ENCODE peak calls at places on chromosomes 16 and 17, in six cellular contexts. One of them, this sample, is unnamed.

GRCh38 chr16:76226011-76226410 is 51.2 kb upstream of the CNTNAP4 start:
- DNase-seq in adipocyte: peak; percentile 1
- DNase-seq in dorsolateral prefrontal cortex: no peak
- DNase-seq in omental fat pad: no peak
- DNase-seq in islet precursor cell: no peak
- DNase-seq in substantia nigra: no peak
- DNase-seq in this sample: no peak

GRCh38 chr17:59807892-59808509 is 84.7 kb downstream of the TUBD1 start:
- DNase-seq in islet precursor cell: no peak
- DNase-seq in adipocyte: peak; percentile 51
- DNase-seq in dorsolateral prefrontal cortex: no peak
- DNase-seq in substantia nigra: no peak
- DNase-seq in omental fat pad: no peak
- DNase-seq in this sample: no peak

GRCh38 chr17:57372156-57372555 is 115.8 kb downstream of the MSI2 start:
- DNase-seq in adipocyte: peak; percentile 60
- DNase-seq in omental fat pad: no peak
- DNase-seq in substantia nigra: no peak
- DNase-seq in dorsolateral prefrontal cortex: no peak
- DNase-seq in islet precursor cell: no peak
- DNase-seq in this sample: no peak

GRCh38 chr17:60678118-60678444 is 430 bp downstream of the BCAS3 start:
- DNase-seq in substantia nigra: no peak
- DNase-seq in omental fat pad: no peak
- DNase-seq in islet precursor cell: no peak
- DNase-seq in adipocyte: no peak
- DNase-seq in dorsolateral prefrontal cortex: no peak
- DNase-seq in this sample: no peak

GRCh38 chr17:19338031-19338990 is 24.2 kb downstream of the B9D1 start:
- DNase-seq in omental fat pad: no peak
- DNase-seq in adipocyte: peak; percentile 13
- DNase-seq in substantia nigra: peak; percentile 49
- DNase-seq in dorsolateral prefrontal cortex: peak; percentile 45
- DNase-seq in islet precursor cell: peak; percentile 93
- DNase-seq in this sample: no peak

GRCh38 chr16:87996962-87997880 is 46.0 kb downstream of the BANP start:
- DNase-seq in substantia nigra: no peak
- DNase-seq in adipocyte: no peak
- DNase-seq in islet precursor cell: peak; percentile 29
- DNase-seq in dorsolateral prefrontal cortex: no peak
- DNase-seq in omental fat pad: no peak
- DNase-seq in this sample: no peak

GRCh38 chr16:59090501-59090900 is 356.4 kb upstream of the GOT2 start:
- DNase-seq in dorsolateral prefrontal cortex: no peak
- DNase-seq in adipocyte: no peak
- DNase-seq in substantia nigra: no peak
- DNase-seq in omental fat pad: no peak
- DNase-seq in islet precursor cell: no peak
- DNase-seq in this sample: no peak

GRCh38 chr16:79639576-79640311 is 39.2 kb upstream of the MAF start:
- DNase-seq in adipocyte: no peak
- DNase-seq in dorsolateral prefrontal cortex: no peak
- DNase-seq in omental fat pad: no peak
- DNase-seq in islet precursor cell: peak; percentile 66
- DNase-seq in substantia nigra: no peak
- DNase-seq in this sample: no peak

GRCh38 chr17:7060165-7060890 is 16.4 kb upstream of the SLC16A11 start:
- DNase-seq in dorsolateral prefrontal cortex: no peak
- DNase-seq in substantia nigra: no peak
- DNase-seq in adipocyte: no peak
- DNase-seq in islet precursor cell: no peak
- DNase-seq in omental fat pad: no peak
- DNase-seq in this sample: no peak

GRCh38 chr17:43532581-43532980 is 13.6 kb downstream of the ETV4 start:
- DNase-seq in islet precursor cell: peak; percentile 43
- DNase-seq in adipocyte: no peak
- DNase-seq in substantia nigra: no peak
- DNase-seq in dorsolateral prefrontal cortex: no peak
- DNase-seq in omental fat pad: no peak
- DNase-seq in this sample: no peak

GRCh38 chr17:17780941-17781590 is 55.7 kb downstream of the SREBF1 start:
- DNase-seq in substantia nigra: no peak
- DNase-seq in dorsolateral prefrontal cortex: no peak
- DNase-seq in adipocyte: peak; percentile 59
- DNase-seq in islet precursor cell: peak; percentile 100
- DNase-seq in omental fat pad: no peak
- DNase-seq in this sample: peak; percentile 30

GRCh38 chr16:11133344-11133921 is 122.6 kb downstream of the SOCS1 start:
- DNase-seq in omental fat pad: no peak
- DNase-seq in islet precursor cell: peak; percentile 97
- DNase-seq in substantia nigra: no peak
- DNase-seq in adipocyte: peak; percentile 95
- DNase-seq in dorsolateral prefrontal cortex: no peak
- DNase-seq in this sample: peak; percentile 16

GRCh38 chr17:80272366-80272765 is 11.7 kb downstream of the RNF213 start:
- DNase-seq in adipocyte: no peak
- DNase-seq in substantia nigra: no peak
- DNase-seq in islet precursor cell: no peak
- DNase-seq in dorsolateral prefrontal cortex: no peak
- DNase-seq in omental fat pad: no peak
- DNase-seq in this sample: no peak

GRCh38 chr17:43940630-43941029 is 1.6 kb downstream of the PPY start:
- DNase-seq in adipocyte: peak; percentile 62
- DNase-seq in dorsolateral prefrontal cortex: no peak
- DNase-seq in islet precursor cell: peak; percentile 93
- DNase-seq in omental fat pad: no peak
- DNase-seq in substantia nigra: no peak
- DNase-seq in this sample: no peak

GRCh38 chr17:73066148-73066884 is 26.2 kb downstream of the SLC39A11 start:
- DNase-seq in dorsolateral prefrontal cortex: no peak
- DNase-seq in omental fat pad: no peak
- DNase-seq in adipocyte: no peak
- DNase-seq in islet precursor cell: peak; percentile 52
- DNase-seq in substantia nigra: no peak
- DNase-seq in this sample: no peak

GRCh38 chr16:67284699-67285646 is 5.6 kb downstream of the PLEKHG4 start:
- DNase-seq in substantia nigra: peak; percentile 21
- DNase-seq in dorsolateral prefrontal cortex: no peak
- DNase-seq in adipocyte: peak; percentile 48
- DNase-seq in omental fat pad: no peak
- DNase-seq in islet precursor cell: peak; percentile 85
- DNase-seq in this sample: no peak

GRCh38 chr16:14289692-14290340 is 218.7 kb downstream of the MRTFB start:
- DNase-seq in adipocyte: no peak
- DNase-seq in islet precursor cell: peak; percentile 55
- DNase-seq in omental fat pad: no peak
- DNase-seq in dorsolateral prefrontal cortex: no peak
- DNase-seq in substantia nigra: no peak
- DNase-seq in this sample: no peak

GRCh38 chr17:12395733-12396354 is 269.8 kb upstream of the MYOCD start:
- DNase-seq in islet precursor cell: peak; percentile 77
- DNase-seq in omental fat pad: no peak
- DNase-seq in substantia nigra: no peak
- DNase-seq in adipocyte: peak; percentile 24
- DNase-seq in dorsolateral prefrontal cortex: no peak
- DNase-seq in this sample: no peak

GRCh38 chr17:27294689-27295630 is 1.0 kb downstream of the WSB1 start:
- DNase-seq in adipocyte: peak; percentile 88
- DNase-seq in islet precursor cell: peak; percentile 84
- DNase-seq in dorsolateral prefrontal cortex: no peak
- DNase-seq in substantia nigra: no peak
- DNase-seq in omental fat pad: no peak
- DNase-seq in this sample: no peak

GRCh38 chr17:39813631-39814030 is 50.5 kb downstream of the IKZF3 start:
- DNase-seq in dorsolateral prefrontal cortex: no peak
- DNase-seq in adipocyte: no peak
- DNase-seq in substantia nigra: no peak
- DNase-seq in islet precursor cell: no peak
- DNase-seq in omental fat pad: no peak
- DNase-seq in this sample: no peak

GRCh38 chr17:68422821-68423220 is 34.5 kb downstream of the WIPI1 start:
- DNase-seq in substantia nigra: no peak
- DNase-seq in omental fat pad: no peak
- DNase-seq in adipocyte: no peak
- DNase-seq in islet precursor cell: no peak
- DNase-seq in dorsolateral prefrontal cortex: no peak
- DNase-seq in this sample: no peak

GRCh38 chr16:48583075-48584065 is 26.6 kb downstream of the N4BP1 start:
- DNase-seq in omental fat pad: no peak
- DNase-seq in adipocyte: peak; percentile 66
- DNase-seq in dorsolateral prefrontal cortex: no peak
- DNase-seq in islet precursor cell: no peak
- DNase-seq in substantia nigra: no peak
- DNase-seq in this sample: no peak

GRCh38 chr16:11806721-11807120 is 9.7 kb upstream of the ZC3H7A start:
- DNase-seq in dorsolateral prefrontal cortex: no peak
- DNase-seq in substantia nigra: no peak
- DNase-seq in islet precursor cell: no peak
- DNase-seq in adipocyte: peak; percentile 77
- DNase-seq in omental fat pad: no peak
- DNase-seq in this sample: no peak

GRCh38 chr17:47981462-47981861 is 10.5 kb downstream of the CDK5RAP3 start:
- DNase-seq in omental fat pad: no peak
- DNase-seq in adipocyte: no peak
- DNase-seq in islet precursor cell: no peak
- DNase-seq in dorsolateral prefrontal cortex: no peak
- DNase-seq in substantia nigra: no peak
- DNase-seq in this sample: no peak

GRCh38 chr16:21162661-21163151 is 4.2 kb downstream of the LDAF1 start:
- DNase-seq in dorsolateral prefrontal cortex: no peak
- DNase-seq in islet precursor cell: no peak
- DNase-seq in substantia nigra: no peak
- DNase-seq in adipocyte: no peak
- DNase-seq in omental fat pad: no peak
- DNase-seq in this sample: no peak